ENCODE peak calls at places on chromosomes 6 and 20, in eight cellular contexts. W is fibroblast of mammary gland, Z is iris pigment epithelial cell, T is brain microvascular endothelial cell, P is SHP77 treated with DMSO at 0.1 percent for 48 hours, G is pulmonary artery endothelial cell, S is fibroblast of pulmonary artery, M is neural crest cell. D is an unnamed sample.

GRCh38 chr20:53934421-53935352 is 135.7 kb downstream of the BCAS1 start:
- DNase-seq in S (peak), Z (peak), W (peak), G (peak), P (no peak), T (peak), M (no peak), D (peak)

GRCh38 chr6:38131527-38131965 is 312.0 kb downstream of the ZFAND3 start:
- DNase-seq in T (peak), P (no peak), W (peak), G (no peak), S (peak), M (no peak), Z (peak), D (peak)

GRCh38 chr6:166903027-166903426 is 53.3 kb downstream of the RNASET2 start:
- DNase-seq in P (no peak), W (no peak), M (no peak), S (no peak), G (no peak), T (peak), Z (peak), D (peak)

GRCh38 chr6:3823671-3824070 is 25.5 kb upstream of the FAM50B start:
- DNase-seq in P (no peak), G (no peak), Z (no peak), S (no peak), M (no peak), T (no peak), W (no peak), D (no peak)

GRCh38 chr20:56676001-56676400 is 46.9 kb downstream of the TFAP2C start:
- DNase-seq in W (no peak), P (no peak), G (no peak), Z (no peak), M (no peak), S (no peak), T (no peak), D (no peak)

GRCh38 chr6:3849681-3850450 is 693 bp downstream of the FAM50B start:
- DNase-seq in P (no peak), M (no peak), W (no peak), T (no peak), G (no peak), S (peak), Z (peak), D (no peak)

GRCh38 chr6:116543149-116543548 is 2.3 kb downstream of the TRAPPC3L start:
- DNase-seq in M (no peak), Z (no peak), S (no peak), T (no peak), P (no peak), W (no peak), G (no peak), D (no peak)

GRCh38 chr6:106163446-106163965 is 77.4 kb downstream of the PRDM1 start:
- DNase-seq in G (no peak), M (no peak), S (peak), T (peak), W (peak), P (no peak), Z (peak), D (no peak)

GRCh38 chr20:21583486-21584168 is 69.8 kb upstream of the NKX2-2 start:
- DNase-seq in S (no peak), G (no peak), W (no peak), T (no peak), Z (no peak), P (peak), M (no peak), D (no peak)

GRCh38 chr6:169723200-169723909 is 945 bp downstream of the PHF10 start:
- DNase-seq in P (peak), T (peak), G (no peak), Z (peak), M (peak), S (peak), W (peak), D (peak)

GRCh38 chr6:7769702-7770101 is 43.8 kb downstream of the BMP6 start:
- DNase-seq in Z (peak), M (no peak), G (no peak), T (no peak), P (no peak), W (peak), S (peak), D (no peak)

GRCh38 chr20:63005240-63005861 is 1.4 kb downstream of the BHLHE23 start:
- DNase-seq in G (no peak), P (no peak), Z (no peak), M (no peak), T (no peak), S (no peak), W (no peak), D (no peak)

GRCh38 chr20:20318318-20319161 is 49.4 kb upstream of the INSM1 start:
- DNase-seq in M (no peak), G (no peak), P (no peak), T (no peak), Z (no peak), W (peak), S (no peak), D (no peak)

GRCh38 chr6:108655840-108656650 is 95.3 kb downstream of the FOXO3 start:
- DNase-seq in M (no peak), T (peak), P (peak), S (peak), G (no peak), W (peak), Z (peak), D (no peak)

GRCh38 chr6:35392773-35393672 is 50.7 kb downstream of the PPARD start:
- DNase-seq in P (no peak), W (no peak), Z (no peak), M (no peak), S (no peak), T (no peak), G (no peak), D (no peak)

GRCh38 chr20:35305682-35306556 is 13.7 kb upstream of the FAM83C start:
- DNase-seq in G (peak), M (no peak), S (peak), W (peak), T (peak), Z (peak), P (no peak), D (peak)

GRCh38 chr6:134295953-134296553 is 21.9 kb downstream of the SGK1 start:
- DNase-seq in T (peak), S (peak), Z (peak), G (peak), M (no peak), P (no peak), W (peak), D (peak)

D was measured in kidney glomerular epithelial cell.